ENCODE peak calls at places on chromosomes 2 and 18, in six cellular contexts. One of them, this sample, is unnamed.

GRCh38 chr2:99386011-99386410 is 48.8 kb downstream of the EIF5B start:
- DNase-seq in Calu3: no peak
- DNase-seq in AG09319: no peak
- DNase-seq in fibroblast of the aortic adventitia: no peak
- DNase-seq in psoas muscle: no peak
- DNase-seq in fibroblast of pulmonary artery: no peak
- DNase-seq in this sample: no peak

GRCh38 chr2:10478916-10479315 is 30.8 kb upstream of the ODC1 start:
- DNase-seq in Calu3: no peak
- DNase-seq in AG09319: no peak
- DNase-seq in fibroblast of the aortic adventitia: no peak
- DNase-seq in psoas muscle: no peak
- DNase-seq in fibroblast of pulmonary artery: no peak
- DNase-seq in this sample: no peak

GRCh38 chr2:241762933-241763369 is 13.7 kb upstream of the GAL3ST2 start:
- DNase-seq in Calu3: no peak
- DNase-seq in AG09319: no peak
- DNase-seq in fibroblast of the aortic adventitia: no peak
- DNase-seq in psoas muscle: peak; percentile 19
- DNase-seq in fibroblast of pulmonary artery: no peak
- DNase-seq in this sample: no peak

GRCh38 chr2:1032030-1032429 is 81.4 kb downstream of the SNTG2 start:
- DNase-seq in Calu3: no peak
- DNase-seq in AG09319: no peak
- DNase-seq in fibroblast of the aortic adventitia: no peak
- DNase-seq in psoas muscle: no peak
- DNase-seq in fibroblast of pulmonary artery: no peak
- DNase-seq in this sample: no peak

GRCh38 chr2:97749611-97750010 is 36.2 kb downstream of the ZAP70 start:
- DNase-seq in Calu3: no peak
- DNase-seq in AG09319: no peak
- DNase-seq in fibroblast of the aortic adventitia: no peak
- DNase-seq in psoas muscle: no peak
- DNase-seq in fibroblast of pulmonary artery: no peak
- DNase-seq in this sample: no peak

GRCh38 chr2:98556634-98557033 is 51.7 kb downstream of the COA5 start:
- DNase-seq in Calu3: no peak
- DNase-seq in AG09319: no peak
- DNase-seq in fibroblast of the aortic adventitia: no peak
- DNase-seq in psoas muscle: no peak
- DNase-seq in fibroblast of pulmonary artery: no peak
- DNase-seq in this sample: no peak

GRCh38 chr2:97726311-97727064 is 13.1 kb downstream of the ZAP70 start:
- DNase-seq in Calu3: no peak
- DNase-seq in AG09319: no peak
- DNase-seq in fibroblast of the aortic adventitia: no peak
- DNase-seq in psoas muscle: peak; percentile 51
- DNase-seq in fibroblast of pulmonary artery: peak; percentile 22
- DNase-seq in this sample: no peak

GRCh38 chr2:219107837-219108236 is 47.1 kb upstream of the IHH start:
- DNase-seq in Calu3: no peak
- DNase-seq in AG09319: no peak
- DNase-seq in fibroblast of the aortic adventitia: no peak
- DNase-seq in psoas muscle: peak; percentile 61
- DNase-seq in fibroblast of pulmonary artery: no peak
- DNase-seq in this sample: no peak

GRCh38 chr18:44689736-44690135 is 9.0 kb downstream of the SETBP1 start:
- DNase-seq in Calu3: no peak
- DNase-seq in AG09319: no peak
- DNase-seq in fibroblast of the aortic adventitia: no peak
- DNase-seq in psoas muscle: no peak
- DNase-seq in fibroblast of pulmonary artery: no peak
- DNase-seq in this sample: no peak

GRCh38 chr2:205714058-205714776 is 31.9 kb downstream of the NRP2 start:
- DNase-seq in Calu3: no peak
- DNase-seq in AG09319: no peak
- DNase-seq in fibroblast of the aortic adventitia: no peak
- DNase-seq in psoas muscle: no peak
- DNase-seq in fibroblast of pulmonary artery: no peak
- DNase-seq in this sample: no peak

GRCh38 chr18:45357681-45358470 is 257.4 kb upstream of the SLC14A2 start:
- DNase-seq in Calu3: peak; percentile 27
- DNase-seq in AG09319: no peak
- DNase-seq in fibroblast of the aortic adventitia: peak; percentile 48
- DNase-seq in psoas muscle: no peak
- DNase-seq in fibroblast of pulmonary artery: no peak
- DNase-seq in this sample: peak; percentile 9

GRCh38 chr2:227214622-227215041 is 50.2 kb downstream of the COL4A3 start:
- DNase-seq in Calu3: no peak
- DNase-seq in AG09319: no peak
- DNase-seq in fibroblast of the aortic adventitia: no peak
- DNase-seq in psoas muscle: no peak
- DNase-seq in fibroblast of pulmonary artery: no peak
- DNase-seq in this sample: no peak

GRCh38 chr18:76963951-76964350 is 141.6 kb downstream of the ZNF236 start:
- DNase-seq in Calu3: no peak
- DNase-seq in AG09319: no peak
- DNase-seq in fibroblast of the aortic adventitia: no peak
- DNase-seq in psoas muscle: no peak
- DNase-seq in fibroblast of pulmonary artery: no peak
- DNase-seq in this sample: no peak

GRCh38 chr2:215692387-215693079 is 256.7 kb upstream of the FN1 start:
- DNase-seq in Calu3: no peak
- DNase-seq in AG09319: no peak
- DNase-seq in fibroblast of the aortic adventitia: peak; percentile 48
- DNase-seq in psoas muscle: no peak
- DNase-seq in fibroblast of pulmonary artery: no peak
- DNase-seq in this sample: no peak

GRCh38 chr2:188309364-188309763 is 17.7 kb downstream of the GULP1 start:
- DNase-seq in Calu3: no peak
- DNase-seq in AG09319: no peak
- DNase-seq in fibroblast of the aortic adventitia: no peak
- DNase-seq in psoas muscle: no peak
- DNase-seq in fibroblast of pulmonary artery: no peak
- DNase-seq in this sample: no peak

GRCh38 chr18:39238951-39239350 is 1673.4 kb upstream of the CELF4 start:
- DNase-seq in Calu3: no peak
- DNase-seq in AG09319: no peak
- DNase-seq in fibroblast of the aortic adventitia: no peak
- DNase-seq in psoas muscle: no peak
- DNase-seq in fibroblast of pulmonary artery: no peak
- DNase-seq in this sample: no peak

GRCh38 chr2:98487806-98488189 is 43.1 kb downstream of the INPP4A start:
- DNase-seq in Calu3: peak; percentile 36
- DNase-seq in AG09319: no peak
- DNase-seq in fibroblast of the aortic adventitia: no peak
- DNase-seq in psoas muscle: no peak
- DNase-seq in fibroblast of pulmonary artery: peak; percentile 41
- DNase-seq in this sample: peak; percentile 31

GRCh38 chr2:82879803-82880202 is 1579.3 kb downstream of the SUCLG1 start:
- DNase-seq in Calu3: no peak
- DNase-seq in AG09319: no peak
- DNase-seq in fibroblast of the aortic adventitia: no peak
- DNase-seq in psoas muscle: no peak
- DNase-seq in fibroblast of pulmonary artery: peak; percentile 86
- DNase-seq in this sample: no peak

GRCh38 chr2:22893773-22894517 is 491.0 kb upstream of the KLHL29 start:
- DNase-seq in Calu3: no peak
- DNase-seq in AG09319: no peak
- DNase-seq in fibroblast of the aortic adventitia: no peak
- DNase-seq in psoas muscle: no peak
- DNase-seq in fibroblast of pulmonary artery: no peak
- DNase-seq in this sample: no peak

GRCh38 chr2:118492335-118492734 is 355.1 kb downstream of the EN1 start:
- DNase-seq in Calu3: no peak
- DNase-seq in AG09319: peak; percentile 1
- DNase-seq in fibroblast of the aortic adventitia: peak; percentile 41
- DNase-seq in psoas muscle: no peak
- DNase-seq in fibroblast of pulmonary artery: peak; percentile 61
- DNase-seq in this sample: peak; percentile 47

GRCh38 chr2:207786956-207787516 is 17.3 kb upstream of the FZD5 start:
- DNase-seq in Calu3: no peak
- DNase-seq in AG09319: no peak
- DNase-seq in fibroblast of the aortic adventitia: no peak
- DNase-seq in psoas muscle: no peak
- DNase-seq in fibroblast of pulmonary artery: no peak
- DNase-seq in this sample: no peak

GRCh38 chr2:60925994-60926750 is 44.8 kb downstream of the REL start:
- DNase-seq in Calu3: no peak
- DNase-seq in AG09319: no peak
- DNase-seq in fibroblast of the aortic adventitia: no peak
- DNase-seq in psoas muscle: no peak
- DNase-seq in fibroblast of pulmonary artery: no peak
- DNase-seq in this sample: peak; percentile 41

GRCh38 chr18:67261931-67262552 is 254.5 kb downstream of the DSEL start:
- DNase-seq in Calu3: no peak
- DNase-seq in AG09319: no peak
- DNase-seq in fibroblast of the aortic adventitia: no peak
- DNase-seq in psoas muscle: no peak
- DNase-seq in fibroblast of pulmonary artery: no peak
- DNase-seq in this sample: peak; percentile 60

GRCh38 chr2:210224660-210225460 is at the start of gene ACADL:
- DNase-seq in Calu3: peak; percentile 70
- DNase-seq in AG09319: no peak
- DNase-seq in fibroblast of the aortic adventitia: peak; percentile 7
- DNase-seq in psoas muscle: peak; percentile 85
- DNase-seq in fibroblast of pulmonary artery: peak; percentile 2
- DNase-seq in this sample: peak; percentile 71

DNA sequence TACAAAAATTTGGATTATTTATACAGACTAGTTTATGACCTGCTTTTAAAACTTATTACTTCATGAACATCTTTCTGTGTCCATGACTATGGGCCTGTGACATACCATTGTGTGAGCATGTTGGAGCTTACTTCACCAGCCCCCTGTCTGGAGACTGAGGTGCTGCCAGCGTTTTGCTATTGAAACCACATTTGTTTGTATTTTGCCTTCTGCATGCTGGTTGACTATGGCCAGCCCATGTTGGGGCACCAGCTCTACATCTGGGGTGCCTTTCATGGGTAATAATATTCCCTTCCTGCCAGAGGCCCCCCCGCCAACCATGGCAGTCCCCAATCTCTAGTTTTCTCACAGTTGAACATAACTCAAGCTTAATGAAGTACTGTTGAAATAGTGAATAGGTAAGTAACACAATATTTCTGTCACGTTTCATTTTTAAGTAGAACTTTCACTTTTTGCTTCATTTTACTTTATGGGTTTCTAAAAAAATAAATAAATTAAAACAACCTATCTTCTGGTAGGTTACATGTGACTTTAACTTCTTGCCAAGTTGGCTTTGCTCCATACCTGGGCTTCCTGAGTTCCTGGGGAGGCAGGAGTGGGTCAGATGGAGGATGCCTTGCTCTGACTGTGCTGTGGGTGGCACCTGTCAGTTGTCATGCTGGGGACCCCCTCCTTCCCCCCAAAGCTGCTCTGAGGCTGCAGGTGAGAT is 63.9 kb downstream of the DGKD start:
- DNase-seq in Calu3: no peak
- DNase-seq in AG09319: no peak
- DNase-seq in fibroblast of the aortic adventitia: no peak
- DNase-seq in psoas muscle: no peak
- DNase-seq in fibroblast of pulmonary artery: no peak
- DNase-seq in this sample: no peak
- TF ChIP-seq CTCF in Calu3: no peak
- TF ChIP-seq CTCF in AG09319: no peak
- TF ChIP-seq CTCF in fibroblast of the aortic adventitia: no peak
- TF ChIP-seq CTCF in psoas muscle: no peak
- TF ChIP-seq CTCF in fibroblast of pulmonary artery: no peak
- TF ChIP-seq CTCF in this sample: no peak

GRCh38 chr2:86082768-86083167 is 22.9 kb downstream of the POLR1A start:
- DNase-seq in Calu3: no peak
- DNase-seq in AG09319: no peak
- DNase-seq in fibroblast of the aortic adventitia: no peak
- DNase-seq in psoas muscle: no peak
- DNase-seq in fibroblast of pulmonary artery: no peak
- DNase-seq in this sample: no peak

GRCh38 chr2:86087936-86088850 is 17.5 kb downstream of the POLR1A start:
- DNase-seq in Calu3: no peak
- DNase-seq in AG09319: no peak
- DNase-seq in fibroblast of the aortic adventitia: no peak
- DNase-seq in psoas muscle: no peak
- DNase-seq in fibroblast of pulmonary artery: no peak
- DNase-seq in this sample: no peak
- TF ChIP-seq CTCF in Calu3: no peak
- TF ChIP-seq CTCF in AG09319: peak; percentile 29
- TF ChIP-seq CTCF in fibroblast of the aortic adventitia: peak; percentile 47
- TF ChIP-seq CTCF in psoas muscle: peak; percentile 23
- TF ChIP-seq CTCF in fibroblast of pulmonary artery: peak; percentile 43
- TF ChIP-seq CTCF in this sample: peak; percentile 39

DNA sequence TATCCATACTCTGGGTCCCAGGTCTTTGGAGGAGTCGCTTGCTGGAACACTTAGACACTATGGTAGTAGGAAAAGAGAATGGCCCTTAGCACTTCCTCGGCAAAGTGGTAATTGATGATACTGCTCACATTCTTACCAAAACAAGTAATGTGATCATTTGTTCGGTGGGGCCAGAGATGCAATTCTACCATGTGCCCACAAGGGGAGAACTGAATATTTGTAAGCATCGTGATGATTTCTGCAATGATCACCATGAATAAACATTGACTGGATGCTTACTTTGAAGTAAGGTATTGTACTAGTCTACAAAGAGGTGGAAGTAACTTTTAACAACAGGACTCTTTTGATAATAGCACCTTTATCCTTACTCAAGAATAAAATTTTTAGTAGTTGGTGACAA is 109.7 kb downstream of the CD8B2 start:
- DNase-seq in Calu3: no peak
- DNase-seq in AG09319: no peak
- DNase-seq in fibroblast of the aortic adventitia: no peak
- DNase-seq in psoas muscle: no peak
- DNase-seq in fibroblast of pulmonary artery: no peak
- DNase-seq in this sample: peak; percentile 2
- TF ChIP-seq CTCF in Calu3: no peak
- TF ChIP-seq CTCF in AG09319: peak; percentile 13
- TF ChIP-seq CTCF in fibroblast of the aortic adventitia: peak; percentile 40
- TF ChIP-seq CTCF in psoas muscle: no peak
- TF ChIP-seq CTCF in fibroblast of pulmonary artery: peak; percentile 33
- TF ChIP-seq CTCF in this sample: peak; percentile 32

GRCh38 chr18:48038636-48039035 is 108.2 kb upstream of the SMAD2 start:
- DNase-seq in Calu3: no peak
- DNase-seq in AG09319: no peak
- DNase-seq in fibroblast of the aortic adventitia: no peak
- DNase-seq in psoas muscle: no peak
- DNase-seq in fibroblast of pulmonary artery: no peak
- DNase-seq in this sample: no peak

GRCh38 chr18:48036641-48037421 is 106.4 kb upstream of the SMAD2 start:
- DNase-seq in Calu3: no peak
- DNase-seq in AG09319: no peak
- DNase-seq in fibroblast of the aortic adventitia: no peak
- DNase-seq in psoas muscle: no peak
- DNase-seq in fibroblast of pulmonary artery: no peak
- DNase-seq in this sample: no peak

GRCh38 chr18:48036191-48036590 is 105.7 kb upstream of the SMAD2 start:
- DNase-seq in Calu3: no peak
- DNase-seq in AG09319: no peak
- DNase-seq in fibroblast of the aortic adventitia: peak; percentile 17
- DNase-seq in psoas muscle: no peak
- DNase-seq in fibroblast of pulmonary artery: no peak
- DNase-seq in this sample: peak; percentile 22

GRCh38 chr18:48039769-48040215 is 109.3 kb upstream of the SMAD2 start:
- DNase-seq in Calu3: no peak
- DNase-seq in AG09319: no peak
- DNase-seq in fibroblast of the aortic adventitia: no peak
- DNase-seq in psoas muscle: no peak
- DNase-seq in fibroblast of pulmonary artery: no peak
- DNase-seq in this sample: no peak

GRCh38 chr18:48037481-48038271 is 107.2 kb upstream of the SMAD2 start:
- DNase-seq in Calu3: peak; percentile 23
- DNase-seq in AG09319: no peak
- DNase-seq in fibroblast of the aortic adventitia: no peak
- DNase-seq in psoas muscle: no peak
- DNase-seq in fibroblast of pulmonary artery: peak; percentile 23
- DNase-seq in this sample: peak; percentile 52
- TF ChIP-seq CTCF in Calu3: no peak
- TF ChIP-seq CTCF in AG09319: peak; percentile 13
- TF ChIP-seq CTCF in fibroblast of the aortic adventitia: no peak
- TF ChIP-seq CTCF in psoas muscle: no peak
- TF ChIP-seq CTCF in fibroblast of pulmonary artery: peak; percentile 34
- TF ChIP-seq CTCF in this sample: peak; percentile 55

This sample was measured in epithelial cell of esophagus.